ENCODE peak calls at places on chromosomes 13 and 19, in ten cellular contexts. N is IMR-90, H is uterus, V is adrenal gland, L is body of pancreas, W is H1, O is heart left ventricle, K is tibial nerve, M is sigmoid colon, S is HepG2. F is an unnamed sample.
A peak's percentile ranks its signal among the peaks of the same experiment; 100 is the strongest.

GRCh38 chr13:37870895-37871550 is 1.5 kb upstream of the TRPC4 start:
- DNase-seq in K (no peak), V (no peak), N (peak; percentile 79), O (no peak), S (no peak), W (no peak), L (no peak), M (no peak), H (no peak), F (no peak)

GRCh38 chr19:29260477-29261317 is 47.7 kb upstream of the UQCRFS1 start:
- DNase-seq in W (no peak), L (no peak), K (no peak), H (no peak), M (no peak), S (peak; percentile 49), V (no peak), O (no peak), N (peak; percentile 4), F (peak; percentile 60)

GRCh38 chr13:70249332-70250064 is 141.2 kb upstream of the KLHL1 start:
- DNase-seq in W (peak; percentile 38), V (no peak), M (no peak), N (no peak), S (peak; percentile 87), H (no peak), O (no peak), K (no peak), L (no peak), F (peak; percentile 20)

GRCh38 chr19:28710278-28710677 is 502.7 kb downstream of the UQCRFS1 start:
- DNase-seq in M (no peak), N (peak; percentile 67), S (peak; percentile 43), V (no peak), W (no peak), K (no peak), O (no peak), L (no peak), H (no peak), F (no peak)

GRCh38 chr19:2678043-2678671 is 24.3 kb downstream of the GNG7 start:
- DNase-seq in L (peak; percentile 21), W (no peak), M (no peak), H (no peak), S (no peak), N (no peak), O (no peak), V (no peak), K (no peak), F (no peak)

GRCh38 chr19:39413903-39414608 is 1.6 kb downstream of the PLEKHG2 start:
- DNase-seq in V (peak; percentile 45), M (peak; percentile 81), S (peak; percentile 32), L (no peak), W (no peak), K (no peak), O (no peak), N (peak; percentile 28), H (peak; percentile 51), F (no peak)

GRCh38 chr19:47272448-47273312 is 2.0 kb upstream of the INAFM1 start:
- DNase-seq in L (peak; percentile 57), O (peak; percentile 55), V (peak; percentile 84), H (peak; percentile 71), W (no peak), S (no peak), N (no peak), K (peak; percentile 32), M (peak; percentile 86), F (peak; percentile 37)

GRCh38 chr19:49585023-49585422 is 3.9 kb downstream of the PRRG2 start:
- DNase-seq in L (no peak), N (no peak), V (no peak), O (no peak), S (no peak), K (no peak), W (no peak), H (no peak), M (no peak), F (no peak)

DNA sequence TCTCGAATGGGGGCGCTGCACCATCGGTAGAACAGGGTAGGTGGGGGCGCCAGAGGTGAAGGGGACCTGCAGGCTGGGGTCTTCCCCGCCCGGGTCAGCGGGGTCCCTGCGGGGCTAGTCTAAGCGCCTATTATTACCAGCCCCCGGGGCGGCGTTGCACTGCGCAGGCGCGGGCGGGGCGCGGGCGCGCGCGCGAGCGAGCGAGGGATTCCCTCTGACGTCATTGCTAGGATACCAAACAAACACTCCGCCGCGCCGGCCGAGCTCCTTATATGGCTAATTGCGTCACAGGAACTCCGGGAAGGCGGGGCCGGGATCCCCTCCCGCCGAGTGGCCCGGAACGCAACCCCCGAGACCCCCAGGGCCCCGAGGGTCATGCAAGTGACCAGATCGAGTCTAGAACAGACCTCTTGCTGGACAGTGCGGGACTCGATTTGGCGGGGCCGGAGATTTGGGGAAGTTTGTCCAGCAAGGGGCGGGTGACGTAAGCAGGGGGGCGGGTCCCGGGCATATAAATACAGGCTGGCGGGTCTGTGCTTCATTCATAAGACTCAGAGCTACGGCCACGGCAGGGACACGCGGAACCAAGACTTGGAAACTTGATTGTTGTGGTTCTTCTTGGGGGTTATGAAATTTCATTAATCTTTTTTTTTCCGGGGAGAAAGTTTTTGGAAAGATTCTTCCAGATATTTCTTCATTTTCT is at the start of gene FOSB:
- DNase-seq in K (peak; percentile 95), O (peak; percentile 98), W (no peak), N (peak; percentile 92), M (peak; percentile 98), S (peak; percentile 87), H (peak; percentile 96), V (peak; percentile 94), L (peak; percentile 98), F (peak; percentile 98)
- TF ChIP-seq POLR2A in K (peak; percentile 92), O (peak; percentile 89), W (peak; percentile 89), N (no peak), M (peak; percentile 88), S (peak; percentile 99), H (peak; percentile 87), V (peak; percentile 94), L (peak; percentile 80), F (peak; percentile 94)

DNA sequence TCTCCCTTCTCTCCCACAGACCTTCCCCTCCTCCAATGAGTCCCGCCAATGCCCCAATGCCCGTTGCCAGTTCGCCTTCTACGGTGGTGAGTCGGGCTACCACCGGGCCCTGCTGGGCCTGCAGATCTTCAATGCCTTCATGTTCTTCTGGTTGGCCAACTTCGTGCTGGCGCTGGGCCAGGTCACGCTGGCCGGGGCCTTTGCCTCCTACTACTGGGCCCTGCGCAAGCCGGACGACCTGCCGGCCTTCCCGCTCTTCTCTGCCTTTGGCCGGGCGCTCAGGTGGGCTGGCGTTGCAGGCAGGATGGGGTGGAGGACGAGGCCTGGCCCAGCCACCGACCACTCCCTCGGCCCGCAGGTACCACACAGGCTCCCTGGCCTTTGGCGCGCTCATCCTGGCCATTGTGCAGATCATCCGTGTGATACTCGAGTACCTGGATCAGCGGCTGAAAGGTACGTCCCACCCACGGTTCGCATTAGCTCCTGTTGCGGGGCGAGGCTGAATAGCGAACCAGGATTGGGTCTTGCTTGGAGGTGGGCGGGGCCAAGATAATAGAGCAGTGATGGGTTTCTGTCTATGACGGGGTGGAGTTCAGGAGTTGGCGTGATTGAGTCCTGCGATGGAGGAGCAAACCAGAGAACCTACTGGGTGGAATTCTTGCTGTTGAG is 11.1 kb downstream of the SLC44A2 start:
- DNase-seq in N (no peak), S (no peak), K (no peak), O (no peak), L (no peak), H (no peak), M (no peak), V (no peak), W (no peak), F (peak; percentile 62)
- H3K36me3 ChIP-seq in N (peaks cover 52% of the 10 kb centered on the region), S (no peaks in the 10 kb centered on the region), K (peaks cover 53% of the 10 kb centered on the region), O (peaks cover 98% of the 10 kb centered on the region), L (peaks cover 12% of the 10 kb centered on the region), H (no peaks in the 10 kb centered on the region), M (peaks cover 4% of the 10 kb centered on the region), V (no peaks in the 10 kb centered on the region), W (peaks cover 45% of the 10 kb centered on the region), F (no peaks in the 10 kb centered on the region)

GRCh38 chr19:13466697-13467096 is 39.6 kb downstream of the CACNA1A start:
- DNase-seq in V (no peak), O (no peak), H (no peak), K (no peak), M (no peak), L (no peak), W (no peak), S (no peak), N (no peak), F (no peak)

GRCh38 chr19:13460045-13460444 is 46.2 kb downstream of the CACNA1A start:
- DNase-seq in K (no peak), N (no peak), M (no peak), O (no peak), W (no peak), H (no peak), S (no peak), L (no peak), V (no peak), F (no peak)

GRCh38 chr19:13461536-13461935 is 44.7 kb downstream of the CACNA1A start:
- DNase-seq in K (no peak), L (no peak), S (no peak), V (no peak), H (no peak), N (no peak), M (no peak), O (no peak), W (no peak), F (no peak)

GRCh38 chr19:13459351-13459750 is 46.9 kb downstream of the CACNA1A start:
- DNase-seq in M (no peak), L (no peak), O (no peak), W (no peak), S (no peak), H (no peak), N (no peak), V (no peak), K (no peak), F (no peak)

DNA sequence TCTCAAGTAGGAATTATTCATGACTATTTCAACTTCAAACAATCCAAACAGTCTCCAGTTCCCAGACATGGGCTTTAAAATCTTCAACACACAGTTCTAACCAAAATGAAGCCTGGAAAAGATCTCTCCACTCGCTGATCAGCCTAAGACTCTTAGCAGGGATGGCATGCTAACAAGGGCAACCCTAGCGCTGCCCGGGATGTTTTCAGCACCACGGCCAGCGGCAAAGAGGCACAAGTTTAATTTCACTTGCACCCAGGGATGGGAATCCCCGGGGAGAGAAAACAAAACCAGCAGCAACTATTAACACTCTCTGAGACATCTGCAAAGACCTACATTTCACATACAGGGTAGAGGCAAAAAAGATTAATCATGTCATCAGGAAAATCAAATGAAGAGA is 43.0 kb downstream of the CACNA1A start:
- DNase-seq in V (no peak), N (peak; percentile 15), M (no peak), O (no peak), W (no peak), S (no peak), L (no peak), H (no peak), K (no peak), F (peak; percentile 16)
- TF ChIP-seq POLR2A in V (no peak), N (no peak), M (no peak), O (no peak), W (no peak), S (no peak), L (no peak), H (no peak), K (no peak), F (no peak)

GRCh38 chr19:19334989-19335344 is 14.3 kb downstream of the MAU2 start:
- DNase-seq in M (peak; percentile 60), S (no peak), O (no peak), L (no peak), N (no peak), H (no peak), K (no peak), W (no peak), V (no peak), F (no peak)

GRCh38 chr19:19335408-19336158 is 15.0 kb downstream of the MAU2 start:
- DNase-seq in O (no peak), V (no peak), K (no peak), W (no peak), N (no peak), L (peak; percentile 30), H (no peak), S (no peak), M (no peak), F (no peak)

GRCh38 chr19:19338082-19338481 is 17.5 kb downstream of the MAU2 start:
- DNase-seq in L (no peak), W (no peak), V (peak; percentile 81), M (no peak), H (no peak), N (peak; percentile 19), O (no peak), K (no peak), S (no peak), F (no peak)

GRCh38 chr19:19336597-19336996 is 16.0 kb downstream of the MAU2 start:
- DNase-seq in K (no peak), W (no peak), L (no peak), N (no peak), S (no peak), M (no peak), H (no peak), V (no peak), O (no peak), F (no peak)

DNA sequence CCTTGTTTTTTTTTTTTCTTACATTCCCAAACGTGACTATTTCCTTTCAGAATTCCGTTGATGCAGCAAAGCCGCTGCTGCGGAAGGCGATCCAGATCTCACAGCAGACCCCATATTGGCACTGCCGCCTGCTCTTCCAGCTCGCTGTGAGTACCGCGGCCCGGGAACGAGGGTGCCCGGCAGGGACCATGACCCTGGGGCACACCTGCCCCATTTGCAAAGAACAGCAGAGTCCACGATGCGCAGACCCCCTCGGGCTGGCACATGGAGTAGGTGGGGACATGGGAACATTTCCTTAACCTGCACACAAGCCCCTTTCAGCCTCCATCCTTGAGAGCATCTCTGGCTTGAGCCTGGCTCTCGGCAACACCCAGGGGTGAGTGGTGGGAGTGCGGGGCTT is 16.5 kb downstream of the MAU2 start:
- DNase-seq in N (no peak), M (no peak), H (no peak), S (no peak), L (no peak), O (no peak), K (no peak), V (no peak), W (no peak), F (no peak)
- H3K36me3 ChIP-seq in N (peaks cover 69% of the 10 kb centered on the region), M (peaks cover 70% of the 10 kb centered on the region), H (no peaks in the 10 kb centered on the region), S (peaks cover 51% of the 10 kb centered on the region), L (peaks cover 13% of the 10 kb centered on the region), O (peaks cover 86% of the 10 kb centered on the region), K (peaks cover 26% of the 10 kb centered on the region), V (no peaks in the 10 kb centered on the region), W (peaks cover 29% of the 10 kb centered on the region), F (no peaks in the 10 kb centered on the region)